ENCODE peak calls at places on chromosomes 3 and 15, in ten cellular contexts. K is GM12878, O is transverse colon, J is stomach, C is esophagus muscularis mucosa, E is K562, M is HepG2, B is sigmoid colon, L is suprapubic skin, U is H1. W is an unnamed sample.

GRCh38 chr15:40234783-40235182 is 4.1 kb upstream of the PAK6 start:
- DNase-seq in K (no peak), O (no peak), J (no peak), C (no peak), E (peak; percentile 43), M (no peak), B (no peak), L (no peak), U (no peak), W (no peak)

GRCh38 chr3:12902181-12902999 is 61.0 kb upstream of the RPL32 start:
- DNase-seq in K (no peak), O (no peak), J (no peak), C (no peak), E (no peak), M (no peak), B (no peak), L (no peak), U (no peak), W (no peak)

GRCh38 chr15:52103217-52104207 is 9.1 kb downstream of the BCL2L10 start:
- DNase-seq in K (peak; percentile 94), O (peak; percentile 47), J (no peak), C (no peak), E (peak; percentile 50), M (peak; percentile 46), B (peak; percentile 91), L (no peak), U (no peak), W (no peak)

GRCh38 chr15:65793813-65794104 is 1.7 kb upstream of the DENND4A start:
- DNase-seq in K (no peak), O (no peak), J (no peak), C (no peak), E (no peak), M (no peak), B (no peak), L (no peak), U (no peak), W (no peak)

GRCh38 chr3:65597952-65598413 is 440.7 kb downstream of the MAGI1 start:
- DNase-seq in K (no peak), O (no peak), J (no peak), C (no peak), E (peak; percentile 56), M (no peak), B (no peak), L (no peak), U (peak; percentile 84), W (peak; percentile 40)

GRCh38 chr15:40069178-40070165 is 30.5 kb upstream of the SRP14 start:
- DNase-seq in K (no peak), O (peak; percentile 95), J (peak; percentile 99), C (peak; percentile 93), E (no peak), M (peak; percentile 76), B (peak; percentile 94), L (peak; percentile 94), U (peak; percentile 82), W (peak; percentile 95)

GRCh38 chr15:66824374-66824773 is 122.3 kb downstream of the SMAD6 start:
- DNase-seq in K (no peak), O (no peak), J (no peak), C (no peak), E (no peak), M (no peak), B (no peak), L (peak; percentile 12), U (no peak), W (no peak)

GRCh38 chr15:32706704-32707103 is 11.1 kb upstream of the GREM1 start:
- DNase-seq in K (no peak), O (no peak), J (no peak), C (no peak), E (no peak), M (no peak), B (no peak), L (no peak), U (no peak), W (no peak)

GRCh38 chr3:317012-317411 is 120.4 kb downstream of the CHL1 start:
- DNase-seq in K (no peak), O (no peak), J (no peak), C (no peak), E (no peak), M (no peak), B (no peak), L (no peak), U (no peak), W (no peak)

GRCh38 chr3:36591959-36592358 is 172.4 kb downstream of the DCLK3 start:
- DNase-seq in K (no peak), O (no peak), J (no peak), C (no peak), E (no peak), M (no peak), B (no peak), L (no peak), U (no peak), W (no peak)

GRCh38 chr3:63995056-63995576 is 28.2 kb downstream of the PSMD6 start:
- DNase-seq in K (no peak), O (no peak), J (no peak), C (no peak), E (no peak), M (no peak), B (no peak), L (no peak), U (no peak), W (no peak)

GRCh38 chr3:172517859-172518466 is 5.3 kb downstream of the TNFSF10 start:
- DNase-seq in K (no peak), O (no peak), J (no peak), C (no peak), E (peak; percentile 30), M (no peak), B (no peak), L (no peak), U (no peak), W (no peak)

GRCh38 chr3:30539772-30540171 is 66.6 kb upstream of the TGFBR2 start:
- DNase-seq in K (no peak), O (no peak), J (no peak), C (no peak), E (no peak), M (no peak), B (no peak), L (no peak), U (no peak), W (no peak)

GRCh38 chr3:139260793-139261736 is 82.8 kb upstream of the MRPS22 start:
- DNase-seq in K (no peak), O (no peak), J (no peak), C (peak; percentile 60), E (no peak), M (no peak), B (no peak), L (no peak), U (peak; percentile 29), W (no peak)

GRCh38 chr15:41891946-41892345 is 1.9 kb downstream of the SPTBN5 start:
- DNase-seq in K (no peak), O (no peak), J (no peak), C (no peak), E (no peak), M (no peak), B (no peak), L (no peak), U (no peak), W (no peak)

GRCh38 chr15:79595995-79596622 is 164.0 kb downstream of the MINAR1 start:
- DNase-seq in K (peak; percentile 71), O (peak; percentile 47), J (peak; percentile 60), C (peak; percentile 88), E (peak; percentile 91), M (peak; percentile 94), B (no peak), L (no peak), U (peak; percentile 58), W (peak; percentile 78)
- TF ChIP-seq POLR2AphosphoS5 in K (no peak), O (no peak), J (peak; percentile 32), C (no peak), E (no peak), M (no peak), B (no peak), L (no peak), U (no peak), W (no peak)

GRCh38 chr15:47411733-47412530 is 305.4 kb upstream of the SEMA6D start:
- DNase-seq in K (no peak), O (no peak), J (no peak), C (no peak), E (no peak), M (no peak), B (no peak), L (no peak), U (no peak), W (no peak)
- TF ChIP-seq POLR2A in K (no peak), O (no peak), J (no peak), C (no peak), E (no peak), M (no peak), B (no peak), L (no peak), U (no peak), W (no peak)

DNA sequence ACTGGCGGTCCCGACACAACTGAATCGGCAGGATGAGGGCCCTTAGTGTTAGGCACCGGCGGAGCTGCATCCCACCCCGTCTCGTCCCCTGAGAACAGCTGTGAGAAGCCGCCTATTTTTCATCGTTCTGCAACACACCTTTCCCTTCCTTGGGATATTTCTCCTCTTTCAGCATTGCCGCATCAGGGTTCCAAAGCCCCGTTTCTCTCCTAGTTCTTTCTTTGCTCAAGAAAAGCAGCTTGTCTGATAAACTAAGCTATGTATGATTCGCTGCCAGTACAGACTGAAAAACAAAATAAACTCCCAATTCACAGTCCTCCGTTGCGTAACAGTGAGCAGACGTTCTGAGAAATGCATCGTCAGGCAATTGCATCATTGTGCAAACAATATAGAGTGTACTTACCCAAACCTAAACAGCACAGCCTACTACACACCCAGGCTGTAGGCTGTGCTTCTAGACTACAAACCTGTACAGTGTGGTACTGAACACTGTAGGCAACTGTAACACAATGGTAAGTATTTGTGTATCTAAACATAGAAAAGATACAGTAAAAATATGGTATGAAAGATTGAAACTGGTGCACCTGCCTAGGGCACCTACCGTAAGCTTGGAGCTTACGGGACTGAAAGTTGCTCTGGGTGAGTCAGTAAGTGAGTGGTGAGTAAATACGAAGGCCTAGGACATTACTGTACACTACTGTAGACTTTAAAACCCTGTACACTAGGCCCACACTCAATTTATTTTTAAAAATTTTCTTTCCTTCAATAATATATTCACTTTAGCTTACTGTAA is 8.9 kb upstream of the ADAMTS17 start:
- DNase-seq in K (no peak), O (peak; percentile 51), J (peak; percentile 49), C (no peak), E (no peak), M (peak; percentile 90), B (no peak), L (no peak), U (no peak), W (peak; percentile 67)
- TF ChIP-seq EP300 in K (no peak), O (no peak), J (no peak), C (no peak), E (no peak), M (peak; percentile 56), B (no peak), L (no peak), U (no peak), W (peak; percentile 1)

DNA sequence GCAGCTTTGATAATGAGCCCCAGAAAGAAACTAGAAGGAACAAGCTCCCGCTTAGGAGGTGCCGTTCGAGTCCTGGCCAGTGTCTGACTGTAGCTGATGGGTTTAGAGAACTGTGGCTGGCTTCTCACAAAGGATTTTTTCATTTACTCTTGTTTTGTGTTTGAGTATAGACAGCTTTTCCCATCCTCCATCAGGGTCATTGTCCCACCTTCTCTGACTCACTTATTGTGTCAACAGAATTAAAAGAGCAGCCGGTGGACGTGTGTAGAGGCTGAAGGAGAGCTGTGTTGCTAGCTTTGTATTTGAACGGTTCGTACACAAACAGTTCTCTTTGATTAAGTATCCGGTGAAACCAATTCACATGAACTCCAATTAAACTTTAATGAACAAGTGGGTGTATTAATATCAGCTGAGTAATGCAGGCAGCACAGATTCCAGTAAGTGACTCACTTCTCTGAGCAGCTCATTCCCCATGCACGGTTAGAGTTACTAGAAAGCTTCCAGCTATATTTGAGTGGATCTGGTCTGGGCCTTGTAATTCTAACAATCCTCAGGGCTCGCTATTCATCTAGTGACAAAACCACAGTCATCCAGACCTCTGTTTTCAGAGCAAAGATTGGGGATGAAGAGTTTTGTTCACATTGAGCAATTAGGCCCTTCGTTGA is 141.0 kb downstream of the LPP start:
- DNase-seq in K (no peak), O (no peak), J (peak; percentile 34), C (no peak), E (no peak), M (peak; percentile 99), B (no peak), L (no peak), U (no peak), W (peak; percentile 43)
- TF ChIP-seq POLR2AphosphoS5 in K (no peak), O (peak; percentile 30), J (peak; percentile 90), C (peak; percentile 71), E (no peak), M (peak; percentile 24), B (peak; percentile 46), L (no peak), U (no peak), W (no peak)